ENCODE peak calls at places on chromosomes 7 and 10, in ten cellular contexts. E is ovary, P is lower lobe of right lung, A is mammary epithelial cell, D is heart left ventricle, O is sigmoid colon, T is Caco-2, J is tibial nerve, M is psoas muscle, Q is neural progenitor cell. K is an unnamed sample. For H3K4me1, the result is how much of the 10 kb centered on the place peaks cover.

GRCh38 chr7:132270517-132270916 is 305.8 kb downstream of the PLXNA4 start:
- DNase-seq in Q (peak), A (peak), P (no peak), J (no peak), M (no peak), D (no peak), O (no peak), E (no peak), T (no peak), K (no peak)

GRCh38 chr10:64103750-64104149 is 582.5 kb downstream of the REEP3 start:
- DNase-seq in J (no peak), Q (no peak), E (no peak), D (no peak), M (no peak), T (no peak), P (no peak), O (no peak), A (no peak), K (no peak)

GRCh38 chr7:17466201-17466600 is 167.7 kb downstream of the AHR start:
- DNase-seq in J (no peak), O (no peak), P (no peak), E (no peak), Q (no peak), D (no peak), M (no peak), A (no peak), T (no peak), K (no peak)

GRCh38 chr7:101390901-101391301 is 28.2 kb downstream of the COL26A1 start:
- DNase-seq in D (peak), A (no peak), Q (peak), M (no peak), T (peak), J (peak), P (no peak), O (no peak), E (no peak), K (no peak)

GRCh38 chr10:12384906-12385305 is 35.6 kb downstream of the CAMK1D start:
- DNase-seq in A (no peak), T (no peak), M (no peak), E (no peak), D (no peak), J (no peak), Q (no peak), P (no peak), O (no peak), K (no peak)

GRCh38 chr7:1638113-1638726 is 31.9 kb upstream of the ELFN1 start:
- DNase-seq in P (peak), E (no peak), O (no peak), D (no peak), J (no peak), A (no peak), T (no peak), M (peak), Q (peak), K (no peak)

GRCh38 chr7:117737882-117738281 is 135.4 kb downstream of the CTTNBP2 start:
- DNase-seq in Q (no peak), T (no peak), M (no peak), J (no peak), D (no peak), P (no peak), A (no peak), E (no peak), O (no peak), K (no peak)

GRCh38 chr10:106708521-106708920 is 456.0 kb downstream of the SORCS1 start:
- DNase-seq in J (no peak), P (no peak), T (no peak), Q (no peak), D (no peak), M (no peak), O (no peak), A (no peak), E (no peak), K (no peak)

GRCh38 chr10:1420663-1421362 is 316.5 kb downstream of the ADARB2 start:
- DNase-seq in D (no peak), A (peak), Q (peak), M (no peak), J (peak), O (no peak), E (no peak), T (peak), P (peak), K (peak)

GRCh38 chr10:11668847-11669610 is 57.6 kb upstream of the USP6NL start:
- DNase-seq in A (no peak), M (no peak), P (no peak), J (no peak), D (no peak), O (no peak), E (peak), T (no peak), Q (no peak), K (no peak)

GRCh38 chr10:6612371-6612770 is 32.3 kb upstream of the PRKCQ start:
- DNase-seq in D (no peak), Q (no peak), O (no peak), E (no peak), J (no peak), P (no peak), A (peak), M (no peak), T (no peak), K (no peak)

GRCh38 chr10:91511549-91512330 is 101.6 kb downstream of the HECTD2 start:
- DNase-seq in E (no peak), A (peak), T (no peak), M (no peak), D (no peak), Q (no peak), P (no peak), J (no peak), O (no peak), K (no peak)

GRCh38 chr7:104933433-104934074 is 80.5 kb upstream of the KMT2E start:
- DNase-seq in O (no peak), D (no peak), J (no peak), E (no peak), A (no peak), Q (no peak), M (no peak), T (no peak), P (no peak), K (no peak)

GRCh38 chr7:116610210-116610609 is 61.8 kb upstream of the MET start:
- DNase-seq in J (no peak), M (no peak), E (no peak), P (no peak), A (peak), D (no peak), T (no peak), Q (no peak), O (no peak), K (no peak)

GRCh38 chr10:103645141-103646054 is 151.9 kb downstream of the NEURL1 start:
- DNase-seq in P (peak), A (peak), T (peak), E (peak), Q (no peak), J (no peak), O (peak), D (peak), M (peak), K (no peak)

GRCh38 chr10:20089884-20090283 is 273.7 kb downstream of the PLXDC2 start:
- DNase-seq in J (no peak), E (no peak), D (no peak), Q (no peak), O (no peak), P (no peak), A (no peak), T (no peak), M (no peak), K (no peak)

GRCh38 chr7:129789652-129790051 is 163.1 kb downstream of the UBE2H start:
- DNase-seq in M (no peak), A (no peak), O (no peak), E (no peak), D (no peak), P (no peak), Q (no peak), J (no peak), T (no peak), K (no peak)

GRCh38 chr10:124632064-124632531 is 112.1 kb downstream of the FAM53B start:
- DNase-seq in O (no peak), J (peak), T (no peak), M (peak), Q (peak), D (peak), E (peak), A (peak), P (peak), K (peak)

GRCh38 chr10:130707389-130707979 is 571.3 kb downstream of the GLRX3 start:
- DNase-seq in Q (peak), O (no peak), P (no peak), D (no peak), T (no peak), M (no peak), E (no peak), J (no peak), A (no peak), K (no peak)

GRCh38 chr10:127873901-127874470 is 18.8 kb downstream of the CLRN3 start:
- DNase-seq in M (no peak), T (no peak), E (no peak), P (no peak), A (no peak), O (no peak), Q (no peak), D (no peak), J (no peak), K (no peak)

GRCh38 chr7:142438235-142438922 is 180.5 kb upstream of the PRSS58 start:
- DNase-seq in J (no peak), P (no peak), O (no peak), Q (peak), T (no peak), M (no peak), D (no peak), E (no peak), A (peak), K (no peak)

GRCh38 chr10:115950320-115950719 is 322.7 kb downstream of the GFRA1 start:
- DNase-seq in M (no peak), E (no peak), P (no peak), A (no peak), Q (no peak), O (no peak), D (no peak), T (no peak), J (no peak), K (no peak)

GRCh38 chr7:10789170-10789569 is 184.5 kb upstream of the PHF14 start:
- DNase-seq in T (no peak), J (no peak), O (no peak), Q (no peak), P (no peak), D (no peak), M (no peak), E (no peak), A (no peak), K (no peak)

GRCh38 chr7:69817835-69818646 is 219.8 kb downstream of the AUTS2 start:
- DNase-seq in M (no peak), D (no peak), J (no peak), P (no peak), O (no peak), A (no peak), E (no peak), Q (no peak), T (no peak), K (no peak)

DNA sequence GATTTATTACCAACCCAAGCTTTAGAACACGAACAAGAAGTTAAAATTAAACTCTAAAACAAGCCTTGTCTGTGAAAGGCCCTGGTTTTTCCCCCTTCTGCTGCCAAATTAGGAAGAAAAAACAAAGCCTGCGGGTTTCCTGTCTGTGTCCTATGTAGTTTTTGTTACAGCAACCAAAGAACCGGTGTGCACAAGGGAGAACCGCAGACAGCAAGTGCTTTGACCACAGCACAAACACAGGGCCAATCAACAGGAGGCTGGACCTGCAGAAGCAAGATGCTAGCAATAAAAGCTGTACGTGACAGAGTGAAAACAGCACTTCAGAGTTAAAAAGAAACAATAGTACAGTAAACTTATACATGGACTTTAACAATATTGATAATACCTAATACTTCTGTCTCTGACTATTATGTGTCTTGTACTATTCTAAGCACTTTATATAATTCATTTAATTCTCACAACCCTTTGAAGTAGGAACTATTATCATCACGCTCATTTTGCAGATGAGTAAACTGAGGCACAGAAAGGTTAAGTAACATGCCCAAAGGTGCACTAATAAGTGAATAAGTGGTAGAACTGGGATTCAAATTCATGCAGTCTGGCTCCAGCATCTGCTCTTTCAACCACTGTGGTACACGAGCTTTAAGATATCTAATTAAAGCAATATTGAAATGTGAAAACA is 66.0 kb downstream of the STK17A start:
- DNase-seq in Q (no peak), P (no peak), E (no peak), D (no peak), A (peak), T (no peak), O (no peak), J (no peak), M (no peak), K (no peak)
- H3K4me1 ChIP-seq in Q (under half), P (half or more), E (under half), D (under half), A (half or more), T (under half), O (half or more), J (half or more), M (half or more), K (half or more)

GRCh38 chr7:128741491-128741890 is 2.3 kb downstream of the CALU start:
- DNase-seq in P (no peak), T (no peak), E (no peak), Q (no peak), J (no peak), D (no peak), M (no peak), A (no peak), O (no peak), K (no peak)
- H3K4me1 ChIP-seq in P (half or more), T (under half), E (under half), Q (under half), J (under half), D (under half), M (under half), A (under half), O (half or more), K (half or more)

GRCh38 chr10:71756441-71757191 is 16.7 kb downstream of the VSIR start:
- DNase-seq in E (no peak), A (no peak), Q (no peak), O (no peak), T (no peak), M (no peak), J (no peak), D (no peak), P (no peak), K (no peak)

GRCh38 chr10:71753960-71754505 is 19.3 kb downstream of the VSIR start:
- DNase-seq in D (no peak), E (no peak), J (no peak), M (no peak), A (no peak), O (no peak), T (no peak), Q (no peak), P (no peak), K (no peak)

GRCh38 chr10:71754562-71754961 is 18.8 kb downstream of the VSIR start:
- DNase-seq in D (no peak), M (no peak), Q (no peak), E (no peak), J (no peak), O (no peak), A (no peak), T (no peak), P (no peak), K (no peak)

GRCh38 chr10:71753091-71753959 is 20.0 kb downstream of the VSIR start:
- DNase-seq in Q (no peak), P (peak), O (peak), M (no peak), T (peak), D (peak), A (no peak), J (peak), E (no peak), K (no peak)

DNA sequence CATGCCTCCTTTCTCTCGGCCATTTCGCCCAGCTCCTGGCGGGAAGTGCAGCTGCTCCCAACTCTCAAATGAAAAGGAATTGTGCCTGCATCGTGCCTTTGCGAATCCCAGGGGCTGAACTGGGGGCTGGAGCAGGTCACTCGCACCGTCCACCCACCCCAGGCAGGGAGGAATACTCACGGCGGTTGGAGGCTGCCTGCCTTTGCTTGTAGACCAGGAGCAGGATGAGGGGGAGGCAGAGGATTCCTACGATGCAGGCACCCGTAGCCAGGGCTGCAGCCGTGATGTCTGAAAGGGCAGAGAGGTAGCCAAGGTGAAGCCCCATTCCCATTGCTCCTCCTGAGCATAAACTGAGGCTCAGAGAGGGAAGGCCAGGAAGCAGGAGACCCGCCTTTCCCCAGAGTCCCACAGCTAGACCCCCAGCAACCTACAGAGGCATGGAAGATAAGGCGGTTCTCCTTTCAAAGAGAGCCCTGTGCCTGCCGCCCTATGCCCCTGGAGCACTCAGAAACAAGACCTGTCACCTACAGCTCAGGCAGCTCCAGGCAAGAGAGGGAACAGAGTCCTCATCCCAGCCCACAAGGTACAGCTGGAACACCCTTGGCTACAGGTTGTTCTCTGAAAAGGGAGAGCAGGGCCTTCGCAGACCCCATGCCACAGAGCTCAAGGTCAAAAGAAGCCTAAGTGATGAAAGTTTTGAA is 18.0 kb downstream of the VSIR start:
- DNase-seq in E (no peak), M (no peak), A (no peak), D (no peak), J (no peak), Q (no peak), O (no peak), P (no peak), T (no peak), K (no peak)
- H3K4me1 ChIP-seq in E (under half), M (half or more), A (under half), D (under half), J (under half), Q (under half), O (under half), P (half or more), T (under half), K (under half)

GRCh38 chr10:98168766-98169165 is 34.3 kb downstream of the R3HCC1L start:
- DNase-seq in M (no peak), E (no peak), P (no peak), A (no peak), O (no peak), J (no peak), D (no peak), T (no peak), Q (no peak), K (no peak)
- H3K4me1 ChIP-seq in M (under half), E (under half), P (under half), A (under half), O (under half), J (under half), D (under half), T (under half), Q (under half), K (under half)

DNA sequence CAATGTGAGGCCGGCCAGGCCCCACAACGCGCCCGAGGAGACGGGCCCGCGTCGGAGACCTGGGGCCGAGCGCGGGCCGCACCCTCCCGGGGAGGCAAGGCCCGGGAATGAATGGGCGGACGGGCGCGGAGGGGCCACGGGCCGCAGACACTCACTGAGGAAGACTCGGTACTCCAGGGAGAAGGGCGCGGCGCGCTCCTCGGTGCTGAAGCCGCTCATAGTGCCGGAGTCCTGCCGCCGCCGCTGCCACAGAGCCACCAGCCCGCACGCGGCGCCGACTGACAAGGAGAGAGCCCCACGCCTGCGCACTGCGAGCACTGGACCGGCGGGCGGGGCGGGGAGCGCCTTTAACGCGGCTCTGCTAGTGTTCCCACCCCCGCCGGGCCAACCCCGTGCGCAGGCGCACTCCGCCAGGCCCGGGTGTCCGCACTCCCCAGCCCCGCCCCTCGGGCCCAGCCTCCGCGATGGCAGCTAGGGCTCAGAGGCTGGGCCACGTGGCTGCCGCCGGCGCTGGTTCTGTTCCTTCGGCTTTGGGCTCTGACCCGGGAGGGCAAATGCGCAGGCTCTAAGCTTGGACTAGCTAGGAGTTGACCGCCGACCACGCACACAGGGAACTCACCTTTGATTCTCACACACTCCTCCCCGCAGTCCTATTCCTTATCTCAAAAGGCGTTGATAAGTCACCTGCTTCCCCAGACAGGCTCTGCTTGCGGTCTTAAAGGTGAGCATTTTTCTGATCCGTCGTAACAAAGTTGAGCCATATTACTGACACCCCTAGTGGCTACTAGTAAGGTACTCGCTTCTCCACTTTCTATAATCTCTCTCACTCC is at the start of gene PPA1:
- DNase-seq in E (peak), T (peak), M (peak), O (peak), Q (peak), J (peak), D (peak), P (peak), A (peak), K (peak)
- H3K4me1 ChIP-seq in E (under half), T (under half), M (under half), O (under half), Q (under half), J (under half), D (under half), P (under half), A (under half), K (under half)

K was measured in left lung.